ENCODE peak calls at places on chromosome 22, in five cellular contexts. G is CD14-positive monocyte, W is chondrocyte, T is fibroblast of mammary gland, Y is neural crest cell. I is an unnamed sample.
A peak's percentile ranks its signal among the peaks of the same experiment; 100 is the strongest.

GRCh38 chr22:24417901-24418641 is 9.3 kb upstream of the ADORA2A start:
- DNase-seq in G (no peak), W (peak; percentile 92), T (peak; percentile 56), Y (no peak), I (peak; percentile 80)

GRCh38 chr22:32322986-32323385 is 34.7 kb upstream of the RFPL3 start:
- DNase-seq in G (no peak), W (no peak), T (no peak), Y (no peak), I (no peak)

GRCh38 chr22:42769238-42769573 is 48.5 kb upstream of the A4GALT start:
- DNase-seq in G (no peak), W (no peak), T (no peak), Y (no peak), I (no peak)

GRCh38 chr22:38700271-38700788 is 413 bp downstream of the JOSD1 start:
- DNase-seq in G (peak; percentile 78), W (no peak), T (peak; percentile 48), Y (no peak), I (peak; percentile 70)

GRCh38 chr22:46025225-46025972 is 48.4 kb upstream of the WNT7B start:
- DNase-seq in G (no peak), W (peak; percentile 37), T (no peak), Y (no peak), I (no peak)

GRCh38 chr22:38083931-38084631 is at the start of gene SLC16A8:
- DNase-seq in G (peak; percentile 40), W (peak; percentile 71), T (no peak), Y (no peak), I (no peak)

GRCh38 chr22:50622723-50623327 is 5.1 kb downstream of the ARSA start:
- DNase-seq in G (no peak), W (no peak), T (no peak), Y (no peak), I (peak; percentile 74)

GRCh38 chr22:46417769-46418168 is 82.3 kb downstream of the TRMU start:
- DNase-seq in G (no peak), W (no peak), T (no peak), Y (no peak), I (no peak)

GRCh38 chr22:37643225-37643847 is 3.9 kb downstream of the SH3BP1 start:
- DNase-seq in G (peak; percentile 76), W (no peak), T (peak; percentile 65), Y (peak; percentile 99), I (peak; percentile 77)

GRCh38 chr22:38739300-38740055 is 16.3 kb downstream of the SUN2 start:
- DNase-seq in G (no peak), W (no peak), T (no peak), Y (no peak), I (no peak)

GRCh38 chr22:46053563-46054090 is 76.7 kb upstream of the WNT7B start:
- DNase-seq in G (no peak), W (peak; percentile 66), T (peak; percentile 65), Y (no peak), I (peak; percentile 86)

GRCh38 chr22:42855726-42856125 is 1.3 kb downstream of the ARFGAP3 start:
- DNase-seq in G (no peak), W (peak; percentile 18), T (no peak), Y (no peak), I (no peak)

GRCh38 chr22:22753526-22754267 is 109.3 kb downstream of the GGTLC2 start:
- DNase-seq in G (peak; percentile 69), W (no peak), T (peak; percentile 67), Y (peak; percentile 59), I (peak; percentile 72)

GRCh38 chr22:39414377-39414776 is 14.8 kb downstream of the TAB1 start:
- DNase-seq in G (no peak), W (peak; percentile 49), T (no peak), Y (no peak), I (no peak)

GRCh38 chr22:29306175-29306829 is at the start of gene GAS2L1:
- DNase-seq in G (no peak), W (peak; percentile 94), T (peak; percentile 72), Y (peak; percentile 80), I (peak; percentile 81)
- TF ChIP-seq CTCF in G (peak; percentile 61), W (peak; percentile 83), T (peak; percentile 47), Y (peak; percentile 66), I (peak; percentile 57)

GRCh38 chr22:20178922-20179227 is 28.0 kb upstream of the CCDC188 start:
- DNase-seq in G (no peak), W (no peak), T (no peak), Y (no peak), I (no peak)

GRCh38 chr22:20180640-20181039 is 29.8 kb upstream of the CCDC188 start:
- DNase-seq in G (no peak), W (no peak), T (no peak), Y (no peak), I (no peak)

GRCh38 chr22:20181194-20181931 is 30.5 kb upstream of the CCDC188 start:
- DNase-seq in G (no peak), W (no peak), T (no peak), Y (no peak), I (no peak)

GRCh38 chr22:20179455-20180244 is 28.8 kb upstream of the CCDC188 start:
- DNase-seq in G (no peak), W (no peak), T (no peak), Y (no peak), I (no peak)

DNA sequence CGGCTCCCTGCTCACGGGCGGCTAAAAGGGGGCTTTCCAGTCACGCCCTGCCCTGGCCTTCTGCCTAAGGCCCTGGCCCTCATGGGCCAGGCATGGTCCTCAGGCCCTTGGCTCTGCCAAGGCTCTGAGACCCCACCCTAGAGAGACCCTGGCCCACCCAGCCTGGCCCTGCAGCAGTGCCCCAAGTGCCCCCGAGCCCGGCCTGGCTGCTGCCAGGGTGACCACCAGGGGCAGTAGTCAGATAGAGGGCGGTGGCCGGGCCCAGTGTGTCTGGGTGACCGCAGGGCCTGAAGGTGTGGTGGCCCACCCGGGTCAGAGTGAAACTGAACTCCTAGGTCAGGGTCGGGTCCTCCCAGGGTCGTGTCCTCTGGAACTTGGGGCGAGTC is 29.4 kb upstream of the CCDC188 start:
- DNase-seq in G (no peak), W (no peak), T (no peak), Y (no peak), I (no peak)
- TF ChIP-seq CTCF in G (no peak), W (peak; percentile 63), T (peak; percentile 0), Y (peak; percentile 43), I (no peak)

GRCh38 chr22:27877501-27877900 is 41.6 kb downstream of the PITPNB start:
- DNase-seq in G (no peak), W (no peak), T (no peak), Y (no peak), I (no peak)
- TF ChIP-seq CTCF in G (no peak), W (no peak), T (no peak), Y (no peak), I (no peak)

DNA sequence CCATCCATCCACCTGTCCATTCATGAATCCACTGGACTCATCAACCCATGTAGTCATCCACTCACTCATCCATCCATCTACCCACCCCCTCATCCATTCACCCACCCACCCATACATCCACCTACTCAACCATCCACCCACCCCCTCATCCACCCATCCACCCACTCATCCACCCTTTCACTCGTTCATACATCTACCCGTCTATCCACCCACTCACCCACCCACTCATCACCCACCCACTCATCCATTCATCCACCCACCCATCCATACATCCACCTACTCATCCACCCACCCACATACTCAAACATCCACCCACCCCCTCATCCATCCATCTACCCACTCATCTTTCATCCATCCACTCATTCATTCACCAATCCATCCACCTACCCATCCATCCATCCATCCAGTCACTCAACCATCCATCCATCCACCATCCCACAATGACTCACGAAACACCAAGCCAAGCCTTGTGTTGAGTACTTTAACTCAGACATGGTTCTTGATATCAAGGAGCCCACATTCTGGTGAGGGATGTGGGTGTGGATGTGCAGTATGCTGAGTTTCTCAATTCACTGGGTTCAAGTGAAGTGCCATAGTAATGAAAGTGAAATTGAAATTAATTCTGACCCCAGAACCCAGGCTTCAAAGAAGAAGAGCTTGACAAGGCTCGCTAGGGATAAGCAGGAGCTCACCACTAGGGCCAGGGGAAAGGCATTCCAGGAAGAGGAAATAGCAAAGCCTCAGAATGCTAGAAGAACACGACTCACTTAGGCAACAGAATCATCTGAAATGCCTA is 37.5 kb downstream of the RTL6 start:
- DNase-seq in G (no peak), W (no peak), T (no peak), Y (no peak), I (no peak)
- TF ChIP-seq CTCF in G (no peak), W (no peak), T (no peak), Y (no peak), I (no peak)

GRCh38 chr22:30802202-30803166 is 107.8 kb downstream of the OSBP2 start:
- DNase-seq in G (peak; percentile 64), W (peak; percentile 96), T (peak; percentile 82), Y (peak; percentile 82), I (peak; percentile 91)
- TF ChIP-seq CTCF in G (no peak), W (peak; percentile 55), T (no peak), Y (peak; percentile 58), I (no peak)

GRCh38 chr22:44091021-44091721 is 67.1 kb downstream of the PARVB start:
- DNase-seq in G (no peak), W (peak; percentile 47), T (peak; percentile 9), Y (no peak), I (peak; percentile 17)
- TF ChIP-seq CTCF in G (peak; percentile 23), W (peak; percentile 72), T (peak; percentile 29), Y (peak; percentile 44), I (no peak)

GRCh38 chr22:48575567-48576332 is 1251.9 kb downstream of the BRD1 start:
- DNase-seq in G (no peak), W (no peak), T (no peak), Y (no peak), I (no peak)

GRCh38 chr22:48577691-48578090 is 1250.0 kb downstream of the BRD1 start:
- DNase-seq in G (no peak), W (no peak), T (no peak), Y (no peak), I (no peak)

GRCh38 chr22:48577014-48577690 is 1250.5 kb downstream of the BRD1 start:
- DNase-seq in G (no peak), W (no peak), T (no peak), Y (no peak), I (no peak)

GRCh38 chr22:48574776-48575566 is 1252.7 kb downstream of the BRD1 start:
- DNase-seq in G (no peak), W (no peak), T (no peak), Y (peak; percentile 73), I (no peak)

DNA sequence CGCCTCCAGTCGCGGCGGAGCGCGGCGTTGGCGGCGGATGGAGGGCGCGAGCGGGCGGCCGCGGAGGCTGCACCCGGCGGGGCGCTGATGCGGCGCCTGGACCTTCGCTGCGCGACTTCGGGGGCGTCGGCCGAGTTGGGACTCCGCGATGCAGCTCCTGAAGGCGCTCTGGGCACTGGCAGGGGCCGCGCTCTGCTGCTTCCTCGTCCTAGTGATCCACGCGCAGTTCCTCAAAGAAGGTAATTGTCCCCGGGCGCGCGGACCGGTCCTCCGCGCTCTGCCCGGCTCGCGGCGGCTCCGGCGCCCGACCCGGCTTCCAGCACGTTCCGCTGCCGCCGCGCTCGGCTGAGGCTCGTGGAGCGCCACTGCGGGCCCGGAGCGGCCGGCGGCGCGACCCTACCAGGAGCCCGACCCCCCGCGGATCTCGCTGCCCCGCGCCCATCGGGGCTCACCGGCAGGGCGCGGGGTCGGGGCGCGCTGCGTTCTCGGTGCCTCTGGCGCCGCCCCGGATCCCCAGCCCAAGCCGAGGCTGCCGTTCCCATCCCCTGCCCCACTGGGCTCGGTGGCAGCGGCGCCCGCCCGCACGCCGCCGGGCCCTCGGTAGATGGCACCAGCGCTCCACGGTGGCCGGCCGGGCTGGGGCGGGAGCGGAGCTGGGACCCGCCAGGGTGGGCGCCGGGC is 1251.2 kb downstream of the BRD1 start:
- DNase-seq in G (no peak), W (no peak), T (no peak), Y (peak; percentile 72), I (no peak)
- TF ChIP-seq CTCF in G (no peak), W (peak; percentile 88), T (no peak), Y (peak; percentile 74), I (no peak)